ENCODE peak calls at places on chromosomes 1 and 21, in ten cellular contexts. L, Y, O, N, Z, G, I, M, E and P are unnamed samples. For H3K9me3, the result is how much of the 10 kb centered on the place peaks cover.

GRCh38 chr21:42652527-42653491 is 612 bp upstream of the PDE9A start:
- DNase-seq in Y (peak), L (peak), N (peak), G (peak), M (no peak), O (peak), Z (no peak), I (no peak), E (peak), P (peak)

GRCh38 chr21:34029724-34030528 is 43.5 kb upstream of the MRPS6 start:
- DNase-seq in M (peak), L (no peak), Y (peak), G (no peak), Z (peak), N (peak), E (peak), O (peak), I (peak), P (peak)

GRCh38 chr1:235817101-235817725 is 49.5 kb downstream of the LYST start:
- DNase-seq in Z (no peak), N (no peak), E (no peak), I (no peak), M (no peak), L (no peak), O (no peak), G (no peak), Y (no peak), P (no peak)

GRCh38 chr1:119859647-119860046 is 36.7 kb downstream of the ADAM30 start:
- DNase-seq in L (no peak), Z (peak), Y (no peak), E (no peak), I (no peak), O (peak), N (no peak), M (no peak), G (no peak), P (no peak)

GRCh38 chr1:65773391-65773790 is 19.3 kb upstream of the PDE4B start:
- DNase-seq in M (no peak), L (no peak), Z (no peak), E (no peak), O (no peak), I (no peak), G (no peak), N (no peak), Y (no peak), P (no peak)

GRCh38 chr1:35945327-35945726 is 14.4 kb downstream of the AGO3 start:
- DNase-seq in Y (no peak), G (no peak), E (no peak), Z (no peak), N (no peak), I (no peak), O (no peak), M (no peak), L (no peak), P (no peak)

GRCh38 chr1:109886827-109887226 is 23.8 kb upstream of the CSF1 start:
- DNase-seq in Y (no peak), L (no peak), Z (no peak), E (no peak), M (no peak), I (no peak), N (no peak), G (no peak), O (no peak), P (no peak)

GRCh38 chr1:11027316-11027715 is 14.9 kb downstream of the TARDBP start:
- DNase-seq in I (no peak), M (no peak), L (no peak), G (no peak), O (no peak), Z (no peak), Y (no peak), E (no peak), N (no peak), P (no peak)

GRCh38 chr1:112370981-112371380 is 25.0 kb upstream of the CTTNBP2NL start:
- DNase-seq in Z (no peak), O (no peak), N (no peak), L (no peak), Y (no peak), G (no peak), I (no peak), M (no peak), E (no peak), P (no peak)

GRCh38 chr21:45102391-45102932 is 28.1 kb downstream of the ADARB1 start:
- DNase-seq in E (peak), M (no peak), N (no peak), G (no peak), Y (no peak), O (no peak), I (no peak), L (no peak), Z (peak), P (no peak)

GRCh38 chr1:212867192-212867591 is 9.1 kb downstream of the FLVCR1 start:
- DNase-seq in L (no peak), N (no peak), G (no peak), E (no peak), M (no peak), Z (no peak), I (no peak), Y (no peak), O (no peak), P (no peak)

GRCh38 chr1:116958110-116958509 is 43.5 kb upstream of the CD101 start:
- DNase-seq in G (no peak), M (no peak), L (no peak), Z (no peak), O (no peak), E (no peak), Y (no peak), I (no peak), N (no peak), P (no peak)

DNA sequence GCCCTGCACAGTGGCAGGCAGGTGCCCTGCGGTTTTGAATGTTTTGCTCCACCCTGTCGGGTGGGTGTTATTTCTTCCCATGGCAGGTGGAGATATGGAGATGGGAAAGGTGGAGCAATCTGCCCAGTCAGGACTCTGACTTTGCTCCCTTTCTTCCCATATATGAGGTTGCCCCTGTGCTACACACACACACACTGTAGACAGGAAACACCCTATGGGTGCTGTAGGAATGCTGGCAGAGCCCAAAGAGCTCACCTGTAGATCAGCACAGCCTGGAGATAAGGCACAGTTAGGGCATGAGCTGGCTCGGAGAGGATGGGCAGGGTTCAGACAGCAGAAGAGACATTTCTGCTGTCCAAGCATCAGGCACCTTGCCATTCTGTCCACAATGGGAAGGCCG is 246.0 kb upstream of the AJAP1 start:
- DNase-seq in N (no peak), O (no peak), I (no peak), M (no peak), L (no peak), Y (no peak), E (no peak), G (no peak), Z (no peak), P (no peak)
- H3K9me3 ChIP-seq in N (under half), O (under half), I (under half), M (under half), L (under half), Y (under half), E (under half), G (under half), Z (under half), P (under half)

GRCh38 chr1:161258439-161259386 is at the start of gene PCP4L1:
- DNase-seq in N (peak), Y (peak), I (peak), M (peak), E (peak), O (no peak), Z (no peak), L (peak), G (peak), P (peak)

GRCh38 chr1:161260346-161260745 is 1.8 kb downstream of the PCP4L1 start:
- DNase-seq in Y (no peak), I (no peak), M (no peak), O (no peak), G (no peak), N (no peak), Z (no peak), E (no peak), L (no peak), P (no peak)

GRCh38 chr1:161259765-161260164 is 1.2 kb downstream of the PCP4L1 start:
- DNase-seq in E (no peak), G (no peak), L (no peak), Y (no peak), I (no peak), O (no peak), M (no peak), N (no peak), Z (no peak), P (no peak)

GRCh38 chr1:161261859-161262225 is 3.3 kb downstream of the PCP4L1 start:
- DNase-seq in E (no peak), M (no peak), O (no peak), G (no peak), Z (no peak), Y (no peak), I (no peak), N (no peak), L (no peak), P (no peak)

GRCh38 chr1:161260939-161261858 is 2.7 kb downstream of the PCP4L1 start:
- DNase-seq in Z (no peak), G (no peak), N (no peak), E (no peak), O (no peak), M (no peak), Y (no peak), L (no peak), I (no peak), P (no peak)
- H3K27ac ChIP-seq in Z (no peak), G (no peak), N (no peak), E (no peak), O (no peak), M (no peak), Y (no peak), L (no peak), I (no peak), P (no peak)

GRCh38 chr1:54474500-54475235 is 68.5 kb upstream of the SSBP3 start:
- DNase-seq in E (no peak), G (peak), L (no peak), Z (no peak), M (peak), I (no peak), O (peak), Y (no peak), N (no peak), P (no peak)
- H3K4me3 ChIP-seq in E (no peak), G (peak), L (peak), Z (no peak), M (peak), I (peak), O (no peak), Y (peak), N (peak), P (peak)

GRCh38 chr1:2812136-2812535 is 10.6 kb upstream of the TTC34 start:
- DNase-seq in Z (no peak), L (no peak), O (no peak), G (no peak), E (no peak), N (no peak), M (no peak), I (no peak), Y (no peak), P (no peak)

GRCh38 chr1:2810899-2811525 is 9.5 kb upstream of the TTC34 start:
- DNase-seq in N (no peak), L (no peak), Y (no peak), G (no peak), I (no peak), O (no peak), Z (no peak), E (no peak), M (no peak), P (no peak)

GRCh38 chr1:2810281-2810680 is 8.8 kb upstream of the TTC34 start:
- DNase-seq in I (no peak), Y (no peak), E (no peak), M (no peak), N (no peak), Z (no peak), G (no peak), L (no peak), O (no peak), P (no peak)

GRCh38 chr1:2812939-2813653 is 11.6 kb upstream of the TTC34 start:
- DNase-seq in Y (no peak), N (no peak), Z (no peak), O (no peak), G (no peak), I (no peak), L (no peak), E (no peak), M (no peak), P (no peak)

GRCh38 chr1:2811526-2811905 is 10.0 kb upstream of the TTC34 start:
- DNase-seq in O (no peak), N (no peak), M (no peak), E (no peak), I (no peak), Y (no peak), L (no peak), G (no peak), Z (no peak), P (no peak)
- H3K9me3 ChIP-seq in O (under half), N (under half), M (under half), E (under half), I (under half), Y (under half), L (under half), G (under half), Z (under half), P (under half)

GRCh38 chr1:110961902-110962301 is 1.8 kb downstream of the LRIF1 start:
- DNase-seq in Y (no peak), M (no peak), E (no peak), O (no peak), I (no peak), L (no peak), G (no peak), N (no peak), Z (no peak), P (no peak)
- H3K27ac ChIP-seq in Y (no peak), M (no peak), E (no peak), O (peak), I (peak), L (no peak), G (no peak), N (no peak), Z (no peak), P (no peak)